ENCODE peak calls at places on chromosomes 12 and 14, in five cellular contexts. Y, J, F, G and Q are unnamed samples.

GRCh38 chr12:62841841-62842240 is 93.1 kb downstream of the PPM1H start:
- DNase-seq in Y (no peak), G (no peak), F (no peak), J (no peak), Q (no peak)

GRCh38 chr14:102993523-102993922 is 63.8 kb downstream of the CDC42BPB start:
- DNase-seq in J (no peak), Y (no peak), F (peak), G (no peak), Q (no peak)

GRCh38 chr12:102638777-102639176 is 158.4 kb upstream of the IGF1 start:
- DNase-seq in Y (no peak), J (no peak), F (peak), G (no peak), Q (no peak)

GRCh38 chr12:83559650-83560049 is 872.9 kb downstream of the TMTC2 start:
- DNase-seq in F (no peak), Y (no peak), G (no peak), J (no peak), Q (no peak)

GRCh38 chr12:50101663-50102062 is 2.1 kb upstream of the GPD1 start:
- DNase-seq in J (no peak), F (peak), G (no peak), Y (no peak), Q (no peak)

GRCh38 chr12:5803532-5803931 is 141.5 kb downstream of the ANO2 start:
- DNase-seq in J (no peak), Y (no peak), G (no peak), F (no peak), Q (no peak)

GRCh38 chr12:2290091-2290490 is 237.3 kb downstream of the CACNA1C start:
- DNase-seq in G (no peak), Y (no peak), F (no peak), J (no peak), Q (no peak)

GRCh38 chr12:120103371-120103770 is 13.2 kb downstream of the RAB35 start:
- DNase-seq in J (no peak), Y (no peak), G (no peak), F (no peak), Q (no peak)

GRCh38 chr12:14884458-14884878 is 1.2 kb downstream of the MGP start:
- DNase-seq in Y (peak), G (peak), J (peak), F (peak), Q (no peak)

GRCh38 chr12:24109381-24110039 is 160.0 kb upstream of the SOX5 start:
- DNase-seq in G (no peak), Y (no peak), J (no peak), F (peak), Q (no peak)

GRCh38 chr14:56137842-56138241 is 19.6 kb downstream of the PELI2 start:
- DNase-seq in Y (no peak), G (no peak), J (no peak), F (no peak), Q (no peak)

GRCh38 chr14:101775756-101776292 is 14.3 kb downstream of the PPP2R5C start:
- DNase-seq in J (no peak), Y (no peak), G (no peak), F (no peak), Q (no peak)

GRCh38 chr14:100442036-100442435 is 118.9 kb downstream of the SLC25A47 start:
- DNase-seq in G (no peak), J (no peak), Y (no peak), F (no peak), Q (peak)

GRCh38 chr12:21001778-21002177 is 129.2 kb upstream of the SLCO1B1 start:
- DNase-seq in J (no peak), G (no peak), F (no peak), Y (no peak), Q (no peak)

GRCh38 chr14:90645842-90646443 is 170.3 kb downstream of the TTC7B start:
- DNase-seq in G (no peak), J (no peak), Y (no peak), F (peak), Q (no peak)

GRCh38 chr14:101169267-101169666 is 265.7 kb upstream of the RTL1 start:
- DNase-seq in F (no peak), G (no peak), Y (no peak), J (no peak), Q (no peak)

GRCh38 chr14:89853976-89854693 is 100.4 kb downstream of the EFCAB11 start:
- DNase-seq in J (no peak), G (no peak), F (no peak), Y (no peak), Q (no peak)

GRCh38 chr12:74317078-74317581 is 220.5 kb upstream of the ATXN7L3B start:
- DNase-seq in G (no peak), Y (peak), F (peak), J (no peak), Q (no peak)

GRCh38 chr14:72517736-72518135 is 376.2 kb downstream of the DPF3 start:
- DNase-seq in F (no peak), Y (no peak), J (no peak), G (no peak), Q (no peak)

GRCh38 chr12:99267038-99267437 is 380.5 kb upstream of the GARIN6 start:
- DNase-seq in J (no peak), G (no peak), F (no peak), Y (no peak), Q (no peak)

GRCh38 chr12:31021181-31021580 is 52.5 kb upstream of the DDX11 start:
- DNase-seq in F (no peak), Y (no peak), J (no peak), G (no peak), Q (no peak)

GRCh38 chr12:101763246-101763931 is 24.1 kb upstream of the SYCP3 start:
- DNase-seq in F (no peak), G (no peak), J (no peak), Y (no peak), Q (no peak)

GRCh38 chr14:88611878-88612277 is 49.0 kb downstream of the ZC3H14 start:
- DNase-seq in G (no peak), Y (no peak), J (no peak), F (peak), Q (no peak)

GRCh38 chr12:95634622-95635621 is 83.6 kb upstream of the USP44 start:
- DNase-seq in J (no peak), Y (no peak), G (no peak), F (peak), Q (no peak)

GRCh38 chr14:35331605-35332516 is 39.7 kb downstream of the PSMA6 start:
- DNase-seq in G (no peak), F (peak), J (no peak), Y (no peak), Q (no peak)

GRCh38 chr12:113072136-113072535 is 15.6 kb downstream of the DTX1 start:
- DNase-seq in Y (no peak), F (no peak), G (no peak), J (no peak), Q (no peak)

GRCh38 chr12:76026643-76027063 is 4.9 kb downstream of the PHLDA1 start:
- DNase-seq in F (peak), G (no peak), J (no peak), Y (no peak), Q (no peak)

GRCh38 chr14:77613207-77613606 is 3.2 kb downstream of the SPTLC2 start:
- DNase-seq in J (no peak), Y (no peak), G (no peak), F (no peak), Q (no peak)

GRCh38 chr12:14874882-14875281 is 10.8 kb downstream of the MGP start:
- DNase-seq in J (no peak), F (peak), G (no peak), Y (no peak), Q (no peak)

GRCh38 chr12:11553871-11554533 is 95.5 kb upstream of the ETV6 start:
- DNase-seq in J (no peak), Y (peak), F (peak), G (peak), Q (peak)